ENCODE peak calls at places on chromosome 9, in eight cellular contexts. I is fibroblast of lung, A is IMR-90, Y is mesenchymal stem cell, H is SK-N-SH, B is mesendoderm, U is neural progenitor cell, M is mammary epithelial cell. C is an unnamed sample.

GRCh38 chr9:86732514-86732913 is 214.8 kb downstream of the GAS1 start:
- DNase-seq in Y (no peak), I (peak; percentile 91), B (no peak), A (peak; percentile 92), U (no peak), M (peak; percentile 94), H (no peak), C (no peak)

GRCh38 chr9:38294130-38294529 is 98.4 kb upstream of the ALDH1B1 start:
- DNase-seq in Y (no peak), I (no peak), B (no peak), H (no peak), M (no peak), A (no peak), U (no peak), C (no peak)

GRCh38 chr9:92171822-92172221 is 56.6 kb upstream of the SPTLC1 start:
- DNase-seq in H (no peak), A (no peak), M (no peak), I (no peak), U (no peak), Y (no peak), B (no peak), C (no peak)

GRCh38 chr9:121788686-121789366 is 137.4 kb downstream of the DAB2IP start:
- DNase-seq in M (peak; percentile 19), Y (no peak), H (no peak), B (peak; percentile 71), A (no peak), U (no peak), I (no peak), C (peak; percentile 64)

GRCh38 chr9:109977521-109977920 is 197.5 kb downstream of the PALM2AKAP2 start:
- DNase-seq in H (no peak), U (no peak), Y (no peak), A (no peak), I (no peak), B (no peak), M (no peak), C (peak; percentile 10)

GRCh38 chr9:124420991-124421543 is 5.8 kb upstream of the PSMB7 start:
- DNase-seq in H (no peak), Y (peak; percentile 60), A (peak; percentile 13), M (no peak), B (peak; percentile 47), U (no peak), I (no peak), C (no peak)

GRCh38 chr9:88653926-88654325 is 118.9 kb downstream of the NXNL2 start:
- DNase-seq in I (peak; percentile 40), B (no peak), U (no peak), H (no peak), Y (peak; percentile 54), A (peak; percentile 61), M (peak; percentile 50), C (no peak)

GRCh38 chr9:101383361-101383760 is 1.4 kb downstream of the BAAT start:
- DNase-seq in U (no peak), A (no peak), H (no peak), Y (no peak), M (no peak), B (no peak), I (no peak), C (no peak)

GRCh38 chr9:116264361-116264760 is 110.8 kb downstream of the PAPPA start:
- DNase-seq in H (no peak), I (no peak), Y (no peak), B (no peak), M (no peak), U (no peak), A (no peak), C (no peak)

GRCh38 chr9:114930063-114930812 is at the start of gene TNFSF8:
- DNase-seq in I (no peak), H (no peak), U (no peak), Y (no peak), M (no peak), A (no peak), B (no peak), C (no peak)

GRCh38 chr9:7439355-7439978 is 360.1 kb downstream of the DMAC1 start:
- DNase-seq in A (peak; percentile 73), I (peak; percentile 88), U (no peak), B (no peak), M (peak; percentile 79), H (no peak), Y (peak; percentile 11), C (no peak)

GRCh38 chr9:84277646-84278045 is 62.9 kb downstream of the SLC28A3 start:
- DNase-seq in U (no peak), A (peak; percentile 44), Y (no peak), H (no peak), M (peak; percentile 94), B (no peak), I (no peak), C (no peak)

GRCh38 chr9:100554935-100555401 is 22.9 kb upstream of the CAVIN4 start:
- DNase-seq in H (no peak), U (no peak), Y (peak; percentile 33), I (peak; percentile 45), B (no peak), M (peak; percentile 46), A (peak; percentile 64), C (no peak)

GRCh38 chr9:32589083-32589713 is 16.2 kb upstream of the NDUFB6 start:
- DNase-seq in B (peak; percentile 51), M (peak; percentile 35), I (peak; percentile 62), U (peak; percentile 57), H (peak; percentile 58), A (peak; percentile 57), Y (peak; percentile 47), C (no peak)

DNA sequence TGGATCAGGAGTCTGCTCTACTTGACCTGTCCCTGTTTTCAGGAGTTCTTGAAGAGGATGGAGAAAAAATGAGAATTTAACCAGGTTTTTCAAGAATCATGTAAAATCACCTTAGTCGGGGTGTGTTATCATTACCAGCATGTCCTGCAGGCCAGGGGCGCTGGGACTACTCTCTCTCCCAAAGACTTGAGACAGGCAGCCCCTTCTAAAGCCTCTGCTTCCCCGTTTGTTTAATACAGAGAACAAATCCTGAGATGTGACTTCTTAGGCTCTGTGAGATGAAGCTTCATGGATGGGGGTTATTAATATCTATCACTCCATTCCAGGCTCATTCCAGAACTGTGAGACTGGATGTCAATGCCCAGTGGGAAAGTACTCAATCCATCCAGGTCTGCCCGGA is 3.0 kb downstream of the PAX5 start:
- DNase-seq in A (no peak), I (no peak), Y (no peak), U (no peak), B (no peak), M (no peak), H (no peak), C (peak; percentile 24)
- H3K9ac ChIP-seq in A (no peak overlapping the region), I (no peak overlapping the region), Y (no peak overlapping the region), U (no peak overlapping the region), B (no peak overlapping the region), M (no peak overlapping the region), H (no peak overlapping the region), C (no peak overlapping the region)

DNA sequence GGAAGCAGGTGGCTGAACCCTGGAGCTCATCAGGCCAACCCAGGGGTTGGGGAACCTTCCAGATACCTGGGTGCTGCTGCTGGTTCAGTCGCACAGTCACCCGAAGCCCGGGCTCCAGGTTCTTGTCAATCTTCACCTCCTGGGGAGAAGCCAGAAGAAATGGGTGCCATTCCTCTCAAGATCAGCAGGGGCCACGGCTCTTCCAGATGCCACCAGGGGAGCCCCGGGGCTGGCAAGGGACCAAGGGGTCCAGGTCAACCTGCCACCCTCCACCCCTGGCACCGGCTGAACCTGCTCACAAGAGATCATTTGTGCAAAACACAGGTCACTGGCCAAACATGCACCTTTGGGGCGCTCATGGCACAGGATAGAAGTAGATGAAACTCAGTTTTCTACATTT is 4.7 kb downstream of the SPOUT1 start:
- DNase-seq in M (no peak), I (no peak), Y (no peak), H (no peak), B (no peak), A (no peak), U (no peak), C (no peak)
- H3K27ac ChIP-seq in M (no peak overlapping the region), I (no peak overlapping the region), Y (no peak overlapping the region), H (no peak overlapping the region), B (no peak overlapping the region), A (no peak overlapping the region), U (no peak overlapping the region), C (no peak overlapping the region)

GRCh38 chr9:130860458-130861316 is 25.6 kb downstream of the ABL1 start:
- DNase-seq in A (peak; percentile 99), Y (peak; percentile 99), H (no peak), M (no peak), I (peak; percentile 93), B (peak; percentile 61), U (peak; percentile 43), C (no peak)

GRCh38 chr9:130862747-130863146 is 27.7 kb downstream of the ABL1 start:
- DNase-seq in B (no peak), M (no peak), I (no peak), U (no peak), H (no peak), A (no peak), Y (no peak), C (no peak)

GRCh38 chr9:130864541-130864940 is 29.5 kb downstream of the ABL1 start:
- DNase-seq in A (no peak), H (no peak), U (no peak), M (no peak), I (no peak), B (no peak), Y (no peak), C (no peak)

GRCh38 chr9:130861372-130862180 is 26.5 kb downstream of the ABL1 start:
- DNase-seq in B (no peak), A (no peak), I (no peak), Y (no peak), H (no peak), U (no peak), M (no peak), C (no peak)

GRCh38 chr9:130862217-130862616 is 27.2 kb downstream of the ABL1 start:
- DNase-seq in H (no peak), Y (no peak), B (no peak), A (no peak), M (no peak), I (no peak), U (no peak), C (no peak)
- H3K4me1 ChIP-seq in H (peaks cover 26% of the 10 kb centered on the region), Y (peaks cover 38% of the 10 kb centered on the region), B (peaks cover 2% of the 10 kb centered on the region), A (peaks cover 35% of the 10 kb centered on the region), M (peaks cover 27% of the 10 kb centered on the region), I (peaks cover 35% of the 10 kb centered on the region), U (peaks cover 4% of the 10 kb centered on the region), C (no peaks in the 10 kb centered on the region)

GRCh38 chr9:120579750-120580590 is at the start of gene CDK5RAP2:
- DNase-seq in U (peak; percentile 97), A (peak; percentile 98), B (peak; percentile 99), Y (peak; percentile 97), I (peak; percentile 98), M (peak; percentile 94), H (peak; percentile 92), C (peak; percentile 97)

GRCh38 chr9:120583958-120584369 is 4.0 kb upstream of the CDK5RAP2 start:
- DNase-seq in I (peak; percentile 73), U (no peak), B (peak; percentile 88), H (peak; percentile 62), A (peak; percentile 93), Y (peak; percentile 54), M (peak; percentile 98), C (peak; percentile 61)

GRCh38 chr9:120578614-120579013 is 1.4 kb downstream of the CDK5RAP2 start:
- DNase-seq in M (no peak), H (no peak), U (no peak), I (no peak), A (no peak), Y (no peak), B (no peak), C (no peak)

GRCh38 chr9:120579139-120579749 is 723 bp downstream of the CDK5RAP2 start:
- DNase-seq in Y (peak; percentile 28), I (no peak), A (no peak), B (peak; percentile 65), M (peak; percentile 38), H (no peak), U (peak; percentile 11), C (no peak)

DNA sequence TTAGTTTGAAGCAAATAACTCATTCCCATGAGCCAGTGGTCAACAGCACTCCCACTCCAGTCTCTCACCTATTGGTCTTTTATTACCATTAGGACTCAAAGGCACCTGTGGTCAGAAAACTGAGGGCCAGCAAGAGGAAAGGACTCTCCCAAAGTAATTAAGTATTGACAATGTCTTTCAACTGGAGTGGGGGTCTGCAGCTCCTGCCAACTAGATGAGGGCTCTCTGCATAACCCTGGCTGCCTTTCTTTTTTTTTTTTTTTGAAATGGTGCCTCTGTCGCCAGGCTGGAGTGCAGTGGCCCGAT is 577 bp upstream of the CDK5RAP2 start:
- DNase-seq in U (no peak), A (no peak), H (no peak), B (no peak), Y (no peak), I (no peak), M (no peak), C (no peak)
- H3K9ac ChIP-seq in U (no peak overlapping the region), A (no peak overlapping the region), H (no peak overlapping the region), B (no peak overlapping the region), Y (peak overlapping the region; percentile 94), I (no peak overlapping the region), M (no peak overlapping the region), C (no peak overlapping the region)

C was measured in endodermal cell.